ENCODE peak calls at places on chromosomes 11 and 22, in six cellular contexts. One of them, this sample, is unnamed. For H3K27me3, the result is how much of the 10 kb centered on the place peaks cover.

GRCh38 chr22:35023692-35024363 is 42.1 kb upstream of the ISX start:
- DNase-seq in neuronal stem cell: peak
- DNase-seq in H1: peak
- DNase-seq in H9: peak
- DNase-seq in mesenchymal stem cell: peak
- DNase-seq in IMR-90: no peak
- DNase-seq in this sample: peak

GRCh38 chr11:130068986-130069683 is 559 bp upstream of the APLP2 start:
- DNase-seq in IMR-90: peak
- DNase-seq in H9: peak
- DNase-seq in mesenchymal stem cell: peak
- DNase-seq in H1: no peak
- DNase-seq in neuronal stem cell: no peak
- DNase-seq in this sample: peak

GRCh38 chr11:23310276-23310675 is 450.0 kb upstream of the CCDC179 start:
- DNase-seq in mesenchymal stem cell: peak
- DNase-seq in H9: no peak
- DNase-seq in H1: no peak
- DNase-seq in IMR-90: peak
- DNase-seq in neuronal stem cell: no peak
- DNase-seq in this sample: no peak

GRCh38 chr11:65502852-65503603 is 4.2 kb downstream of the MALAT1 start:
- DNase-seq in neuronal stem cell: no peak
- DNase-seq in H1: no peak
- DNase-seq in H9: no peak
- DNase-seq in IMR-90: peak
- DNase-seq in mesenchymal stem cell: peak
- DNase-seq in this sample: no peak

GRCh38 chr11:2945757-2946287 is 16.6 kb upstream of the PHLDA2 start:
- DNase-seq in H9: peak
- DNase-seq in mesenchymal stem cell: no peak
- DNase-seq in IMR-90: no peak
- DNase-seq in H1: no peak
- DNase-seq in neuronal stem cell: no peak
- DNase-seq in this sample: no peak

GRCh38 chr22:29733362-29734322 is 13.8 kb downstream of the CABP7 start:
- DNase-seq in mesenchymal stem cell: peak
- DNase-seq in H9: no peak
- DNase-seq in H1: no peak
- DNase-seq in IMR-90: no peak
- DNase-seq in neuronal stem cell: no peak
- DNase-seq in this sample: no peak

GRCh38 chr11:46210133-46210636 is 67.3 kb upstream of the CREB3L1 start:
- DNase-seq in IMR-90: peak
- DNase-seq in mesenchymal stem cell: peak
- DNase-seq in H1: no peak
- DNase-seq in neuronal stem cell: no peak
- DNase-seq in H9: no peak
- DNase-seq in this sample: peak

GRCh38 chr11:110833033-110833484 is 120.8 kb upstream of the ARHGAP20 start:
- DNase-seq in H9: no peak
- DNase-seq in neuronal stem cell: no peak
- DNase-seq in H1: no peak
- DNase-seq in mesenchymal stem cell: peak
- DNase-seq in IMR-90: peak
- DNase-seq in this sample: no peak

GRCh38 chr11:106391771-106392412 is 314.4 kb downstream of the AASDHPPT start:
- DNase-seq in IMR-90: peak
- DNase-seq in mesenchymal stem cell: peak
- DNase-seq in H9: no peak
- DNase-seq in neuronal stem cell: no peak
- DNase-seq in H1: no peak
- DNase-seq in this sample: peak

GRCh38 chr11:8202428-8203160 is 33.8 kb upstream of the RIC3 start:
- DNase-seq in IMR-90: no peak
- DNase-seq in H9: peak
- DNase-seq in neuronal stem cell: no peak
- DNase-seq in H1: no peak
- DNase-seq in mesenchymal stem cell: no peak
- DNase-seq in this sample: no peak

GRCh38 chr11:6486938-6487337 is 5.6 kb downstream of the TIMM10B start:
- DNase-seq in neuronal stem cell: no peak
- DNase-seq in H1: no peak
- DNase-seq in mesenchymal stem cell: no peak
- DNase-seq in IMR-90: no peak
- DNase-seq in H9: no peak
- DNase-seq in this sample: no peak

GRCh38 chr11:3231851-3232744 is at the start of gene MRGPRE:
- DNase-seq in H9: peak
- DNase-seq in mesenchymal stem cell: no peak
- DNase-seq in IMR-90: no peak
- DNase-seq in neuronal stem cell: no peak
- DNase-seq in H1: no peak
- DNase-seq in this sample: no peak

GRCh38 chr11:126268361-126268707 is 361 bp downstream of the SRPRA start:
- DNase-seq in H9: no peak
- DNase-seq in mesenchymal stem cell: no peak
- DNase-seq in IMR-90: no peak
- DNase-seq in H1: no peak
- DNase-seq in neuronal stem cell: no peak
- DNase-seq in this sample: no peak

GRCh38 chr11:72217856-72218745 is 1.5 kb downstream of the FOLR2 start:
- DNase-seq in mesenchymal stem cell: no peak
- DNase-seq in IMR-90: no peak
- DNase-seq in H1: no peak
- DNase-seq in neuronal stem cell: no peak
- DNase-seq in H9: no peak
- DNase-seq in this sample: no peak

GRCh38 chr11:2732261-2732939 is 32.6 kb upstream of the KCNQ1OT1 start:
- DNase-seq in IMR-90: no peak
- DNase-seq in H1: no peak
- DNase-seq in H9: no peak
- DNase-seq in neuronal stem cell: no peak
- DNase-seq in mesenchymal stem cell: no peak
- DNase-seq in this sample: no peak

GRCh38 chr11:85627332-85627997 is at the start of gene DLG2:
- DNase-seq in mesenchymal stem cell: peak
- DNase-seq in neuronal stem cell: peak
- DNase-seq in H1: no peak
- DNase-seq in H9: no peak
- DNase-seq in IMR-90: peak
- DNase-seq in this sample: peak

GRCh38 chr11:12581923-12582322 is 92.3 kb upstream of the TEAD1 start:
- DNase-seq in mesenchymal stem cell: peak
- DNase-seq in H9: no peak
- DNase-seq in IMR-90: peak
- DNase-seq in neuronal stem cell: no peak
- DNase-seq in H1: no peak
- DNase-seq in this sample: peak

GRCh38 chr22:41380993-41381328 is 781 bp upstream of the TEF start:
- DNase-seq in IMR-90: peak
- DNase-seq in mesenchymal stem cell: peak
- DNase-seq in H1: no peak
- DNase-seq in H9: no peak
- DNase-seq in neuronal stem cell: no peak
- DNase-seq in this sample: peak

GRCh38 chr11:123308077-123308476 is 113.0 kb upstream of the CLMP start:
- DNase-seq in H9: no peak
- DNase-seq in mesenchymal stem cell: peak
- DNase-seq in IMR-90: peak
- DNase-seq in H1: no peak
- DNase-seq in neuronal stem cell: no peak
- DNase-seq in this sample: no peak

GRCh38 chr22:25362215-25362882 is 142.9 kb downstream of the CRYBB2 start:
- DNase-seq in H1: no peak
- DNase-seq in IMR-90: peak
- DNase-seq in H9: peak
- DNase-seq in mesenchymal stem cell: peak
- DNase-seq in neuronal stem cell: peak
- DNase-seq in this sample: peak

GRCh38 chr11:120023120-120023519 is 114.8 kb downstream of the TRIM29 start:
- DNase-seq in IMR-90: no peak
- DNase-seq in neuronal stem cell: no peak
- DNase-seq in H9: peak
- DNase-seq in mesenchymal stem cell: no peak
- DNase-seq in H1: no peak
- DNase-seq in this sample: no peak

GRCh38 chr11:129743029-129743846 is 72.4 kb upstream of the TMEM45B start:
- DNase-seq in IMR-90: no peak
- DNase-seq in H1: no peak
- DNase-seq in mesenchymal stem cell: no peak
- DNase-seq in H9: no peak
- DNase-seq in neuronal stem cell: no peak
- DNase-seq in this sample: peak

GRCh38 chr22:25882366-25882765 is 140.4 kb downstream of the MYO18B start:
- DNase-seq in H1: no peak
- DNase-seq in neuronal stem cell: no peak
- DNase-seq in H9: no peak
- DNase-seq in IMR-90: no peak
- DNase-seq in mesenchymal stem cell: no peak
- DNase-seq in this sample: no peak

GRCh38 chr11:109747839-109748238 is 325.8 kb downstream of the C11orf87 start:
- DNase-seq in H9: no peak
- DNase-seq in mesenchymal stem cell: peak
- DNase-seq in H1: no peak
- DNase-seq in IMR-90: no peak
- DNase-seq in neuronal stem cell: no peak
- DNase-seq in this sample: peak

GRCh38 chr11:117923773-117924172 is 5.4 kb downstream of the TMPRSS13 start:
- DNase-seq in mesenchymal stem cell: no peak
- DNase-seq in IMR-90: no peak
- DNase-seq in H1: no peak
- DNase-seq in neuronal stem cell: no peak
- DNase-seq in H9: no peak
- DNase-seq in this sample: no peak

GRCh38 chr11:2741377-2742131 is 41.8 kb upstream of the KCNQ1OT1 start:
- DNase-seq in neuronal stem cell: no peak
- DNase-seq in H9: no peak
- DNase-seq in IMR-90: peak
- DNase-seq in H1: no peak
- DNase-seq in mesenchymal stem cell: peak
- DNase-seq in this sample: peak

GRCh38 chr11:10496296-10496936 is 41.4 kb downstream of the AMPD3 start:
- DNase-seq in mesenchymal stem cell: no peak
- DNase-seq in IMR-90: no peak
- DNase-seq in neuronal stem cell: no peak
- DNase-seq in H9: no peak
- DNase-seq in H1: no peak
- DNase-seq in this sample: no peak

GRCh38 chr22:42814215-42814614 is 42.9 kb downstream of the ARFGAP3 start:
- DNase-seq in H9: no peak
- DNase-seq in H1: no peak
- DNase-seq in mesenchymal stem cell: no peak
- DNase-seq in IMR-90: no peak
- DNase-seq in neuronal stem cell: no peak
- DNase-seq in this sample: no peak

GRCh38 chr11:72629266-72629665 is 45.0 kb downstream of the PDE2A start:
- DNase-seq in H9: no peak
- DNase-seq in H1: no peak
- DNase-seq in IMR-90: no peak
- DNase-seq in mesenchymal stem cell: peak
- DNase-seq in neuronal stem cell: no peak
- DNase-seq in this sample: no peak

GRCh38 chr22:40036591-40037225 is 42.0 kb downstream of the FAM83F start:
- DNase-seq in IMR-90: peak
- DNase-seq in H1: peak
- DNase-seq in neuronal stem cell: peak
- DNase-seq in H9: peak
- DNase-seq in mesenchymal stem cell: peak
- DNase-seq in this sample: peak

GRCh38 chr22:37425800-37426531 is 1.3 kb downstream of the ELFN2 start:
- DNase-seq in mesenchymal stem cell: peak
- DNase-seq in neuronal stem cell: no peak
- DNase-seq in H9: peak
- DNase-seq in IMR-90: peak
- DNase-seq in H1: no peak
- DNase-seq in this sample: no peak

GRCh38 chr11:60970890-60971289 is 590 bp upstream of the CD6 start:
- DNase-seq in mesenchymal stem cell: no peak
- DNase-seq in H9: no peak
- DNase-seq in H1: no peak
- DNase-seq in IMR-90: no peak
- DNase-seq in neuronal stem cell: no peak
- DNase-seq in this sample: no peak
- H3K27me3 ChIP-seq in mesenchymal stem cell: under half
- H3K27me3 ChIP-seq in H9: under half
- H3K27me3 ChIP-seq in H1: under half
- H3K27me3 ChIP-seq in IMR-90: under half
- H3K27me3 ChIP-seq in neuronal stem cell: under half
- H3K27me3 ChIP-seq in this sample: under half

DNA sequence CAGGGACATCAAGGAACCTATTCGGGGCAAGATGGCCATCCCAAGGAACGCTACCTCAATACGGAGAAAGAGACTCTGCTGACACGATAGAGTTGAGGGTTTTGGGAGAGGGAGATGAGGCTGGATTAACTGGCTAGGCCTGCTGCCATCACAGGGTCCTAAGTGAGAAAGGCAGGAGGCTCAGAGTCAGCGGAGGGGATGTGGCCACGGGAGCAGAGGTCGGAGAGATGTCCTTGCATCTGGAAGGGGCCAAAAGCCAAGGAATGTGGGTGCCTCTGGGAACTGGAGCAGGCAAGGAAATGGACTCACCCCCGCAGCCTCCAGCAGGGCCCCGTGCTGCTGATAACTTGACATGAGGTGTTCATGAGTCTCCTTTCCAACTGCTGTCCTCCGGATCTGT is 31.0 kb upstream of the RFPL3 start:
- DNase-seq in mesenchymal stem cell: no peak
- DNase-seq in H9: no peak
- DNase-seq in IMR-90: no peak
- DNase-seq in neuronal stem cell: no peak
- DNase-seq in H1: no peak
- DNase-seq in this sample: no peak
- H3K14ac ChIP-seq in mesenchymal stem cell: no peak
- H3K14ac ChIP-seq in H9: no peak
- H3K14ac ChIP-seq in IMR-90: no peak
- H3K14ac ChIP-seq in neuronal stem cell: peak
- H3K14ac ChIP-seq in H1: no peak
- H3K14ac ChIP-seq in this sample: no peak

DNA sequence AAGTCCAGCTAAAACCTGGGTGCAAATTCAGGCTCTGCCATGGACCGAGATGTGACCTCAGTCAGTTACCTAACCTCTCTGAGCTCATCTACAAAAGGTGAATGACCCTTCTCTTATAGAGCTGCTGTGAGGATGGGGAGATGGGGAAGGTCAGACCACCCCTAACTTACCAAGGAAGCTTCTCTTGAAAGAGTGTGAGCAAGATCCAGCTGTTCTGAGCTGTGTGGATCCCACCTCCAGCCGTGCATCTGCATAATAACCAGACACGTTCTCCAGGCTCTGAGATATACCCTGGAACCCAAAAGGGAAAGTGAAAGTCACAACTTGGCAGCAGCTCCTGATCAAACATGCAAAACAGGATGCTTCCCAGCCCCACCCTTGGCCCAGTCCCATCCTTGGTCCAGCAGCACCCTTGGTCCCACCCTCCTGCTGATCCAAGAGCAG is at the start of gene APOL3:
- DNase-seq in mesenchymal stem cell: peak
- DNase-seq in H1: no peak
- DNase-seq in neuronal stem cell: no peak
- DNase-seq in H9: no peak
- DNase-seq in IMR-90: peak
- DNase-seq in this sample: peak
- H3K4ac ChIP-seq in mesenchymal stem cell: no peak
- H3K4ac ChIP-seq in H1: no peak
- H3K4ac ChIP-seq in neuronal stem cell: no peak
- H3K4ac ChIP-seq in H9: no peak
- H3K4ac ChIP-seq in IMR-90: peak
- H3K4ac ChIP-seq in this sample: no peak

GRCh38 chr11:76888989-76889388 is 28.3 kb downstream of the ACER3 start:
- DNase-seq in H9: no peak
- DNase-seq in mesenchymal stem cell: no peak
- DNase-seq in IMR-90: peak
- DNase-seq in H1: no peak
- DNase-seq in neuronal stem cell: no peak
- DNase-seq in this sample: peak
- H3K27me3 ChIP-seq in H9: under half
- H3K27me3 ChIP-seq in mesenchymal stem cell: under half
- H3K27me3 ChIP-seq in IMR-90: under half
- H3K27me3 ChIP-seq in H1: under half
- H3K27me3 ChIP-seq in neuronal stem cell: under half
- H3K27me3 ChIP-seq in this sample: under half

This sample was measured in trophoblast cell.